ENCODE peak calls at places on chromosomes 5 and 9, in seven cellular contexts. M is endodermal cell, J is mammary epithelial cell, C is fibroblast of lung, S is colonic mucosa, T is cardiac muscle cell, N is RWPE2. D is an unnamed sample. For H3K4me1, the result is how much of the 10 kb centered on the place peaks cover.

GRCh38 chr5:6436715-6437340 is 11.8 kb upstream of the UBE2QL1 start:
- DNase-seq in M (no peak), J (no peak), C (no peak), S (no peak), T (no peak), N (no peak), D (no peak)

GRCh38 chr9:112443200-112443599 is 43.4 kb upstream of the KIAA1958 start:
- DNase-seq in M (no peak), J (no peak), C (peak), S (no peak), T (peak), N (no peak), D (no peak)

GRCh38 chr5:99866740-99867139 is 668.4 kb upstream of the FAM174A start:
- DNase-seq in M (no peak), J (no peak), C (no peak), S (no peak), T (no peak), N (no peak), D (no peak)

GRCh38 chr5:137651022-137651421 is 84.9 kb downstream of the KLHL3 start:
- DNase-seq in M (no peak), J (no peak), C (peak), S (no peak), T (peak), N (no peak), D (no peak)

GRCh38 chr5:168793844-168794837 is 215.0 kb upstream of the PANK3 start:
- DNase-seq in M (no peak), J (peak), C (peak), S (no peak), T (peak), N (no peak), D (no peak)

GRCh38 chr5:145554399-145554798 is 280.7 kb downstream of the PRELID2 start:
- DNase-seq in M (no peak), J (peak), C (peak), S (no peak), T (peak), N (no peak), D (peak)

GRCh38 chr9:18847576-18848275 is 185.3 kb downstream of the SAXO1 start:
- DNase-seq in M (no peak), J (no peak), C (no peak), S (peak), T (no peak), N (no peak), D (no peak)

GRCh38 chr9:75889577-75889976 is 896 bp upstream of the PCSK5 start:
- DNase-seq in M (no peak), J (no peak), C (no peak), S (peak), T (no peak), N (no peak), D (no peak)

GRCh38 chr5:157665467-157666085 is 5.8 kb upstream of the C5orf52 start:
- DNase-seq in M (no peak), J (peak), C (peak), S (no peak), T (peak), N (no peak), D (peak)

GRCh38 chr9:35797311-35798109 is 6.1 kb downstream of the NPR2 start:
- DNase-seq in M (no peak), J (no peak), C (peak), S (no peak), T (no peak), N (no peak), D (no peak)

GRCh38 chr9:37429441-37430285 is 7.2 kb downstream of the GRHPR start:
- DNase-seq in M (no peak), J (no peak), C (no peak), S (no peak), T (no peak), N (no peak), D (no peak)

GRCh38 chr9:18429065-18429464 is 44.9 kb upstream of the ADAMTSL1 start:
- DNase-seq in M (no peak), J (no peak), C (peak), S (no peak), T (peak), N (no peak), D (no peak)

GRCh38 chr9:130632081-130632710 is 32.2 kb upstream of the PRDM12 start:
- DNase-seq in M (no peak), J (no peak), C (no peak), S (no peak), T (no peak), N (no peak), D (no peak)

GRCh38 chr9:37209431-37210386 is 89.3 kb downstream of the ZCCHC7 start:
- DNase-seq in M (no peak), J (no peak), C (no peak), S (no peak), T (no peak), N (no peak), D (no peak)

GRCh38 chr5:138874241-138874640 is 894 bp downstream of the LRRTM2 start:
- DNase-seq in M (no peak), J (peak), C (peak), S (no peak), T (no peak), N (no peak), D (no peak)

GRCh38 chr5:32027717-32028321 is 146.3 kb downstream of the GOLPH3 start:
- DNase-seq in M (peak), J (peak), C (peak), S (peak), T (peak), N (no peak), D (peak)

GRCh38 chr9:87498816-87499454 is 1.3 kb downstream of the DAPK1 start:
- DNase-seq in M (no peak), J (no peak), C (peak), S (no peak), T (no peak), N (no peak), D (no peak)

GRCh38 chr5:60856059-60856458 is 12.0 kb upstream of the ELOVL7 start:
- DNase-seq in M (no peak), J (peak), C (no peak), S (no peak), T (peak), N (no peak), D (peak)

GRCh38 chr5:178122346-178122745 is 8.5 kb upstream of the RMND5B start:
- DNase-seq in M (no peak), J (no peak), C (no peak), S (no peak), T (no peak), N (no peak), D (no peak)

GRCh38 chr5:178119915-178120660 is 6.8 kb downstream of the N4BP3 start:
- DNase-seq in M (no peak), J (no peak), C (no peak), S (no peak), T (no peak), N (no peak), D (no peak)

GRCh38 chr5:178121450-178122276 is 8.3 kb downstream of the N4BP3 start:
- DNase-seq in M (no peak), J (no peak), C (no peak), S (no peak), T (peak), N (peak), D (no peak)

GRCh38 chr5:178118345-178118744 is 5.0 kb downstream of the N4BP3 start:
- DNase-seq in M (no peak), J (no peak), C (no peak), S (no peak), T (no peak), N (no peak), D (no peak)

DNA sequence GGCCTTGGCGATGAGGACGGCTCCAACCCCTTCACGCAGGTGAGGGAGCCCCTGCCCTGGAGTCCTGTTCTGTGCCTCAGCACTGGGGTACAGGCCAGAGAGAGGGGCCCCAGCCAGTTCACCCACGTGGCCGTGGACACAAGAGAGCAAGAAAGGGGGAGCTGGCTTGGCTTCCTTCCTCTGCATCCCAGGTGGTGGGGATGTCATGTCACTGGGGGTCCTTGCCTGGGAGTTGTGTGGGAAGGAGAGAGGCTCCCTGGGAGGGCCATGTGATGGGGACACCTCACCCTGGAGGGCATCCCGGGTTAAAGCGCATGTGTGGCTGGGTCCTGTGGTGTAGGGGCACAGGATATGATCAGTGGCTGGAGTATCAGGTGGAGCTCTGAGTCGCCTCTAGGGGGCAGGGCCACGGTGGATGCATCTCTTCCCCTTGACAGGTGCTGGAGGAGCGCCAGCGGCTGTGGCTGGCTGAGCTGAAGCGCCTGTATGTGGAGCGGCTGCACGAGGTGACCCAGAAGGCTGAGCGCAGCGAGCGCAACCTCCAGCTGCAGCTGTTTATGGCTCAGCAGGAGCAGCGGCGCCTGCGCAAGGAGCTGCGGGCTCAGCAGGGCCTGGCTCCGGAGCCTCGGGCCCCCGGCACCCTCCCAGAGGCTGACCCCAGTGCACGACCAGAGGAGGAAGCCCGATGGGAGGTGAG is 7.5 kb downstream of the N4BP3 start:
- DNase-seq in M (peak), J (no peak), C (peak), S (peak), T (peak), N (peak), D (peak)
- H3K4me1 ChIP-seq in M (under half), J (under half), C (under half), S (under half), T (under half), N (under half), D (under half)

DNA sequence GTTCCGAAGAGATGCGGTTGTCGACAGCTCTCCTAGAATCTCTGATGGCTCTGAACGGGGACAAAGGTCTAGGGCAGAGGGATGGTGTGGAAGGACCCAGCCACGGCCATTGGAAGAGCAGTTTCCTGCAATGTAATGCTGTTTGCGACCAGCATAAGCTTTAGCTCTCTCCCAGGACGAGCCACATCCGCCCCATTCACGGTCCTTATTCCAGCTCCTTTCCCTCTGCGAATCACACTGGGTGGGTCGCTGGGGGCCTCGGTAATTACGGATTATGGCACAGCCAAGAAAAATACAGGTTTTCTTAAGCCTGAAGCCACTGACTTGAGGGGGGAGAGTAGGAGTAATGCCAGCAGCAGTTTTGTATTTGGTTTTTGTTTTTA is 22.7 kb downstream of the ANXA2R start:
- DNase-seq in M (peak), J (no peak), C (peak), S (peak), T (peak), N (no peak), D (no peak)
- TF ChIP-seq CTCF in M (peak), J (no peak), C (peak), S (no peak), T (no peak), N (no peak), D (no peak)

GRCh38 chr5:132465095-132465707 is 25.4 kb downstream of the IRF1 start:
- DNase-seq in M (no peak), J (no peak), C (no peak), S (no peak), T (no peak), N (peak), D (no peak)
- H3K4me1 ChIP-seq in M (under half), J (under half), C (under half), S (under half), T (under half), N (under half), D (under half)

DNA sequence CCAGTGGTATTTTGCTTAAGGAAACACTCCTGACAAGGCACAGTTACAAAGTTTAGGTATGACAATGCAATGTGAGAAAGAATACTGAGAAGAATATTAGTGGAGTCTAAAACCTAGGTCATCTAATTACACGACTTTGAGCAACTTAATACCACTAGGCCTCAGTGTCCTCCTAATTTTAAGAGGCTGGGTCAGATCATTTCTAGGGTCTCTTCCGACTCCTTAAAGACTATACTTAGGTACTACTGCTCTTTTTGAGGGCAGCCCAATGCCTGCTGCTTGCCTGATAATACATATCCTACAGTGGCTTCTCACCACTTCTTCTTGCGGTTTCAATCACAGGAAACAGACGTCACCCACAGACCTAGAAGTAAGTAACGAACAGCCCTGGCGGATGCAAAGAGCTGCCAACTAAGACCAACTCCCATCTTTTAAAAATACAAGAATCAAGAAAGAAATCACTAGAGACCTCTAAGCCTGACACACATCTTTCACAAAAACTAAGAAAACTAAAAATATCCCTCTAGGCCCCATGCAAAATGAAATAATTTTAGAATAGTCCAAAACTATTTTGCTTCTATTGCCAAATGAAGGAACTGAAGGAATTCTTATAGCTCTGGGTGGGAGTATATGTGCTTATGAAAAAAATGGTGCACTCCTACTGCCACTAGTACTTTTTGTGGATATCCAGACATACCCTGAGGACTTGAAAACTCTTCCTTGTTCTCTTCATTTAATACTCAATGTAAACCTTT is 13.1 kb downstream of the DIAPH1 start:
- DNase-seq in M (no peak), J (no peak), C (no peak), S (peak), T (peak), N (no peak), D (no peak)
- TF ChIP-seq CTCF in M (no peak), J (no peak), C (no peak), S (no peak), T (no peak), N (no peak), D (no peak)

GRCh38 chr9:134765785-134766184 is 114.8 kb upstream of the FCN2 start:
- DNase-seq in M (no peak), J (no peak), C (no peak), S (no peak), T (no peak), N (no peak), D (no peak)

GRCh38 chr9:134766587-134766986 is 114.0 kb upstream of the FCN2 start:
- DNase-seq in M (no peak), J (no peak), C (no peak), S (no peak), T (no peak), N (no peak), D (no peak)

GRCh38 chr9:134768332-134769083 is 112.1 kb upstream of the FCN2 start:
- DNase-seq in M (no peak), J (no peak), C (no peak), S (no peak), T (no peak), N (no peak), D (no peak)

GRCh38 chr9:134760750-134761420 is 119.3 kb downstream of the COL5A1 start:
- DNase-seq in M (no peak), J (no peak), C (no peak), S (no peak), T (no peak), N (no peak), D (no peak)

DNA sequence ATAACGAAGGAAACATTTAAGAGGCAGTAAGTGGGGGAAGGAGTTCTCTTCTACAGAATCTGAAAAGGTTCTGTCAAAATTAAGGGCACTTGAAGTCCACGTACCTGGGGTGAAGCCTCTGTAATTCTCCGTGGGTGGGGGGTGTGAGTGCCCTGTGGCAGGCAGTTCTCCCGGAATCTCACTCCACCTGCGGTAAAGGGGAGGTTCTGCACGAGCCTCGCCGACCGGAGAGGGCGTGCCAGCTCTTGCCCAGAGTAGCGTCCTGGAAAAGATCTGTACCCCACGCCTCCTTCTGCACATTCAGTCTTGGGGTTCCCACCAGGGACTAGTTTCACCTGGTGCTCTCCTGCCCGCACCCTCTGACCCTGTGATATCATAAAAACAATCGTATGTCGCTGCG is 115.7 kb upstream of the FCN2 start:
- DNase-seq in M (no peak), J (no peak), C (no peak), S (no peak), T (no peak), N (no peak), D (no peak)
- H3K4me1 ChIP-seq in M (under half), J (under half), C (under half), S (under half), T (under half), N (under half), D (under half)

GRCh38 chr5:25716680-25717079 is 1071.9 kb upstream of the CDH10 start:
- DNase-seq in M (no peak), J (no peak), C (no peak), S (no peak), T (no peak), N (no peak), D (no peak)

GRCh38 chr5:25713259-25713658 is 1068.5 kb upstream of the CDH10 start:
- DNase-seq in M (peak), J (no peak), C (no peak), S (no peak), T (no peak), N (no peak), D (no peak)
- TF ChIP-seq CTCF in M (peak), J (no peak), C (no peak), S (no peak), T (no peak), N (no peak), D (no peak)

GRCh38 chr9:81822263-81822865 is 105.9 kb upstream of the SPATA31D4 start:
- DNase-seq in M (no peak), J (no peak), C (peak), S (no peak), T (no peak), N (no peak), D (no peak)

GRCh38 chr9:81823672-81824554 is 104.3 kb upstream of the SPATA31D4 start:
- DNase-seq in M (no peak), J (no peak), C (no peak), S (no peak), T (no peak), N (no peak), D (no peak)

GRCh38 chr9:81824802-81825770 is 103.1 kb upstream of the SPATA31D4 start:
- DNase-seq in M (no peak), J (peak), C (peak), S (no peak), T (no peak), N (no peak), D (peak)

GRCh38 chr9:81819859-81820546 is 108.2 kb upstream of the SPATA31D4 start:
- DNase-seq in M (peak), J (no peak), C (peak), S (no peak), T (peak), N (no peak), D (no peak)

DNA sequence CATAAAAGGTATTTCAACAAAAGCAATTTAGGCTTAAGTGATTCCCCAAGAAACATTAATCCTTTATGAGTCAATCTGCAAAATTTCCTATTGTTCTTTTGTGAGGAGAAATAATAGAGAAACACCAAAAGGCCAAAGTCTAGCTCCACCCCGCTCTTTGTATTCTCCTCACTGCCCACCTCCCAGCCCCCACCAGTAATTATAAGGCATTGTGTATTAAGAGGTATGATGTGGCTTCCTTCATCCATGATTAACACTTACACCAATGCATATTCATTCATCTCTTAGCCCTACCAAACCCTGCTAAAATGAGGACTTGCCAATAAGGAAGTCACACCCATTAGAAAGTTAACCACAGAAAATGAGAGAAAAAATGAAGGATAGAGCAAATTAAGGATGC is 105.3 kb upstream of the SPATA31D4 start:
- DNase-seq in M (no peak), J (no peak), C (peak), S (no peak), T (no peak), N (no peak), D (peak)
- H3K4me1 ChIP-seq in M (under half), J (under half), C (under half), S (under half), T (under half), N (under half), D (under half)

GRCh38 chr5:178284095-178284675 is 51.6 kb upstream of the PHYKPL start:
- DNase-seq in M (peak), J (peak), C (no peak), S (peak), T (peak), N (no peak), D (peak)
- TF ChIP-seq CTCF in M (peak), J (peak), C (peak), S (peak), T (peak), N (peak), D (peak)